ENCODE peak calls at places on chromosomes 5 and 9, in seven cellular contexts. T is brain microvascular endothelial cell, X is astrocyte of the spinal cord, S is fibroblast of lung, R is cardiac fibroblast, Z is AG04449, F is PC-3. W is an unnamed sample.

GRCh38 chr5:100898504-100899346 is 4.4 kb downstream of the ST8SIA4 start:
- DNase-seq in T (no peak), X (no peak), S (no peak), R (no peak), Z (no peak), F (no peak), W (no peak)

GRCh38 chr9:121604654-121605053 is 46.8 kb upstream of the DAB2IP start:
- DNase-seq in T (no peak), X (no peak), S (no peak), R (no peak), Z (no peak), F (no peak), W (no peak)

GRCh38 chr9:82456621-82457020 is 468.0 kb downstream of the SPATA31D1 start:
- DNase-seq in T (peak), X (peak), S (peak), R (no peak), Z (peak), F (peak), W (no peak)

GRCh38 chr5:11973469-11973868 is 69.2 kb upstream of the CTNND2 start:
- DNase-seq in T (no peak), X (no peak), S (no peak), R (no peak), Z (no peak), F (peak), W (no peak)

GRCh38 chr9:131839281-131840084 is 99.6 kb upstream of the RAPGEF1 start:
- DNase-seq in T (peak), X (peak), S (peak), R (peak), Z (no peak), F (peak), W (no peak)

GRCh38 chr9:21770877-21771560 is 31.4 kb upstream of the MTAP start:
- DNase-seq in T (peak), X (peak), S (peak), R (peak), Z (peak), F (peak), W (no peak)

GRCh38 chr5:112597831-112598230 is 139.9 kb upstream of the APC start:
- DNase-seq in T (no peak), X (no peak), S (no peak), R (no peak), Z (no peak), F (no peak), W (no peak)

GRCh38 chr5:68745459-68745858 is 348.4 kb upstream of the SLC30A5 start:
- DNase-seq in T (no peak), X (no peak), S (peak), R (peak), Z (no peak), F (no peak), W (no peak)

GRCh38 chr5:159819671-159820411 is 96.4 kb upstream of the ADRA1B start:
- DNase-seq in T (no peak), X (peak), S (peak), R (peak), Z (no peak), F (peak), W (peak)

GRCh38 chr9:14396171-14396570 is 82.2 kb upstream of the NFIB start:
- DNase-seq in T (no peak), X (no peak), S (no peak), R (no peak), Z (no peak), F (no peak), W (no peak)

GRCh38 chr5:155103164-155103563 is 89.6 kb downstream of the KIF4B start:
- DNase-seq in T (no peak), X (no peak), S (no peak), R (peak), Z (no peak), F (no peak), W (no peak)

GRCh38 chr5:147935032-147935431 is 28.7 kb upstream of the C5orf46 start:
- DNase-seq in T (peak), X (peak), S (peak), R (peak), Z (no peak), F (peak), W (no peak)

GRCh38 chr9:131885144-131885609 is 145.3 kb upstream of the RAPGEF1 start:
- DNase-seq in T (no peak), X (no peak), S (no peak), R (peak), Z (no peak), F (no peak), W (no peak)

GRCh38 chr5:73796164-73797141 is 170.5 kb downstream of the ARHGEF28 start:
- DNase-seq in T (peak), X (peak), S (peak), R (peak), Z (peak), F (peak), W (no peak)

GRCh38 chr5:14243768-14244167 is 100.6 kb downstream of the TRIO start:
- DNase-seq in T (no peak), X (no peak), S (no peak), R (no peak), Z (no peak), F (no peak), W (no peak)

GRCh38 chr9:128249914-128250838 is 25.6 kb downstream of the GOLGA2 start:
- DNase-seq in T (peak), X (peak), S (peak), R (peak), Z (no peak), F (peak), W (peak)

GRCh38 chr5:131254741-131255140 is 9.1 kb upstream of the CDC42SE2 start:
- DNase-seq in T (no peak), X (no peak), S (no peak), R (no peak), Z (no peak), F (no peak), W (no peak)

GRCh38 chr5:133824661-133825254 is 143.7 kb downstream of the C5orf15 start:
- DNase-seq in T (no peak), X (no peak), S (no peak), R (no peak), Z (no peak), F (no peak), W (no peak)

GRCh38 chr5:58455066-58455465 is 4.8 kb downstream of the PLK2 start:
- DNase-seq in T (no peak), X (no peak), S (no peak), R (peak), Z (no peak), F (no peak), W (no peak)

GRCh38 chr5:43203373-43203772 is 11.3 kb downstream of the NIM1K start:
- DNase-seq in T (no peak), X (peak), S (peak), R (no peak), Z (no peak), F (peak), W (no peak)

GRCh38 chr5:76862986-76863385 is 13.2 kb downstream of the S100Z start:
- DNase-seq in T (no peak), X (no peak), S (no peak), R (no peak), Z (no peak), F (no peak), W (no peak)

GRCh38 chr9:126664893-126665695 is 51.4 kb downstream of the LMX1B start:
- DNase-seq in T (no peak), X (no peak), S (no peak), R (no peak), Z (no peak), F (no peak), W (no peak)

GRCh38 chr5:134142088-134142487 is 27.6 kb downstream of the TCF7 start:
- DNase-seq in T (no peak), X (no peak), S (no peak), R (no peak), Z (no peak), F (no peak), W (peak)

GRCh38 chr5:175477440-175477839 is 920 bp upstream of the SFXN1 start:
- DNase-seq in T (no peak), X (no peak), S (no peak), R (no peak), Z (no peak), F (no peak), W (no peak)

GRCh38 chr5:138275895-138276294 is 1.5 kb upstream of the GFRA3 start:
- DNase-seq in T (no peak), X (no peak), S (no peak), R (no peak), Z (no peak), F (no peak), W (no peak)

GRCh38 chr5:2817031-2817603 is 65.6 kb upstream of the IRX2 start:
- DNase-seq in T (no peak), X (no peak), S (no peak), R (no peak), Z (no peak), F (no peak), W (no peak)

GRCh38 chr9:14190240-14190639 is 123.7 kb downstream of the NFIB start:
- DNase-seq in T (no peak), X (no peak), S (no peak), R (no peak), Z (no peak), F (no peak), W (no peak)

GRCh38 chr9:95031711-95032461 is 285.6 kb downstream of the FANCC start:
- DNase-seq in T (no peak), X (no peak), S (no peak), R (no peak), Z (no peak), F (no peak), W (no peak)

GRCh38 chr5:13322769-13323168 is 621.7 kb downstream of the DNAH5 start:
- DNase-seq in T (no peak), X (no peak), S (no peak), R (no peak), Z (no peak), F (no peak), W (no peak)

GRCh38 chr9:107929439-107929838 is 439.9 kb upstream of the KLF4 start:
- DNase-seq in T (peak), X (peak), S (peak), R (peak), Z (no peak), F (no peak), W (peak)

GRCh38 chr5:81435023-81435422 is 41.1 kb upstream of the ACOT12 start:
- DNase-seq in T (no peak), X (no peak), S (no peak), R (no peak), Z (no peak), F (no peak), W (no peak)

GRCh38 chr5:120813551-120813950 is 349.5 kb downstream of the PRR16 start:
- DNase-seq in T (no peak), X (no peak), S (no peak), R (no peak), Z (no peak), F (no peak), W (no peak)

GRCh38 chr5:172454355-172455086 is at the start of gene SH3PXD2B:
- DNase-seq in T (no peak), X (peak), S (peak), R (peak), Z (no peak), F (peak), W (peak)

GRCh38 chr5:128084228-128085167 is 932 bp downstream of the SLC12A2 start:
- DNase-seq in T (no peak), X (no peak), S (no peak), R (peak), Z (no peak), F (peak), W (peak)

GRCh38 chr5:98757978-98758377 is 15.5 kb upstream of the RGMB start:
- DNase-seq in T (no peak), X (no peak), S (no peak), R (no peak), Z (no peak), F (no peak), W (no peak)

GRCh38 chr9:100731557-100731956 is 153.7 kb downstream of the CAVIN4 start:
- DNase-seq in T (no peak), X (no peak), S (no peak), R (no peak), Z (no peak), F (no peak), W (no peak)
- TF ChIP-seq CTCF in T (no peak), X (no peak), S (no peak), R (no peak), Z (no peak), F (no peak), W (no peak)

GRCh38 chr5:62649476-62650113 is 71.0 kb downstream of the LRRC70 start:
- DNase-seq in T (no peak), X (no peak), S (no peak), R (no peak), Z (no peak), F (no peak), W (no peak)
- TF ChIP-seq CTCF in T (no peak), X (no peak), S (no peak), R (no peak), Z (no peak), F (no peak), W (no peak)

GRCh38 chr9:112970939-112971338 is 41.1 kb downstream of the ZNF883 start:
- DNase-seq in T (no peak), X (peak), S (peak), R (peak), Z (no peak), F (peak), W (no peak)
- TF ChIP-seq CTCF in T (peak), X (peak), S (no peak), R (peak), Z (no peak), F (peak), W (no peak)

GRCh38 chr5:82494942-82495341 is 216.8 kb upstream of the RPS23 start:
- DNase-seq in T (no peak), X (no peak), S (peak), R (peak), Z (no peak), F (peak), W (no peak)
- TF ChIP-seq CTCF in T (peak), X (peak), S (no peak), R (no peak), Z (peak), F (peak), W (no peak)

GRCh38 chr9:20646656-20647055 is 24.4 kb upstream of the MLLT3 start:
- DNase-seq in T (no peak), X (no peak), S (no peak), R (no peak), Z (no peak), F (no peak), W (no peak)

GRCh38 chr9:20650750-20651299 is 28.5 kb upstream of the MLLT3 start:
- DNase-seq in T (no peak), X (no peak), S (no peak), R (no peak), Z (no peak), F (peak), W (no peak)

GRCh38 chr9:20651926-20652325 is 29.6 kb upstream of the MLLT3 start:
- DNase-seq in T (no peak), X (no peak), S (no peak), R (no peak), Z (no peak), F (no peak), W (no peak)

GRCh38 chr9:20650313-20650712 is 28.0 kb upstream of the MLLT3 start:
- DNase-seq in T (no peak), X (no peak), S (no peak), R (no peak), Z (no peak), F (no peak), W (no peak)

DNA sequence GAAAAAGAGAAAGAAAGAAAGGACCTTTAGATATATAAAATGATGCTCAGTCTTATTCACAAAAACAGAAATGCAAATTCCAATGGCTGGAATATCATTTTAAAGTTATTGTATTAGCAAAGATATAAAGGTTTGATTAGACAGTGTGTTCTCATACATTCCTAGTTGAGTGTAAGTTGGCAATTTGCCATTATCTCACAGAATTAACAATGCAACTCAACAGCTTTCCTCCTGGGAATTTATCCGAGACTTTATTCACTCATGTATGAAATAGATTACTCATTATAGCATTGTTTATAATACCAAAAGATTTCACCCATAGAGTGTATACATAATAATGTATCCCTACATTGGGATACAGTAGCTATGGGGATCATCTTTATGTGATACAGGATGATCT is 27.1 kb upstream of the MLLT3 start:
- DNase-seq in T (no peak), X (no peak), S (no peak), R (peak), Z (no peak), F (peak), W (no peak)
- TF ChIP-seq CTCF in T (no peak), X (no peak), S (no peak), R (no peak), Z (no peak), F (no peak), W (no peak)

GRCh38 chr9:111807197-111807596 is 12.5 kb upstream of the SHOC1 start:
- DNase-seq in T (no peak), X (no peak), S (no peak), R (peak), Z (no peak), F (no peak), W (no peak)
- TF ChIP-seq CTCF in T (no peak), X (no peak), S (no peak), R (no peak), Z (no peak), F (no peak), W (no peak)

GRCh38 chr9:73684601-73685000 is 532.9 kb downstream of the ANXA1 start:
- DNase-seq in T (no peak), X (peak), S (no peak), R (peak), Z (no peak), F (peak), W (no peak)
- TF ChIP-seq CTCF in T (no peak), X (no peak), S (no peak), R (no peak), Z (no peak), F (no peak), W (no peak)